ENCODE peak calls at places on chromosome 16, in nine cellular contexts. A is esophagus muscularis mucosa, R is GM23338, G is K562, O is suprapubic skin, I is Panc1, T is vagina, N is HCT116, B is spleen. E is an unnamed sample. For H3K36me3 and H3K4me1, the result is how much of the 10 kb centered on the place peaks cover.

GRCh38 chr16:81626181-81626674 is 152.9 kb upstream of the PLCG2 start:
- DNase-seq in A (no peak), N (no peak), R (no peak), O (no peak), G (no peak), B (no peak), I (no peak), T (no peak), E (no peak)

GRCh38 chr16:21336231-21336630 is 58.1 kb upstream of the CRYM start:
- DNase-seq in A (no peak), R (no peak), O (no peak), G (no peak), B (no peak), N (no peak), T (no peak), I (no peak), E (no peak)

GRCh38 chr16:282491-282890 is 473 bp upstream of the PDIA2 start:
- DNase-seq in N (no peak), T (no peak), A (no peak), G (no peak), O (no peak), R (no peak), I (no peak), B (no peak), E (no peak)

GRCh38 chr16:21302454-21302853 is 24.4 kb upstream of the CRYM start:
- DNase-seq in N (no peak), O (no peak), B (no peak), T (no peak), I (peak), G (no peak), R (peak), A (no peak), E (no peak)

GRCh38 chr16:27724491-27724878 is 174.5 kb downstream of the KATNIP start:
- DNase-seq in R (no peak), G (no peak), A (no peak), O (no peak), I (no peak), T (no peak), N (no peak), B (no peak), E (no peak)

GRCh38 chr16:59698341-59698979 is 964.3 kb upstream of the GOT2 start:
- DNase-seq in G (no peak), T (no peak), I (no peak), N (no peak), O (no peak), A (no peak), R (no peak), B (no peak), E (no peak)

GRCh38 chr16:83002351-83003334 is 375.9 kb downstream of the CDH13 start:
- DNase-seq in B (no peak), A (no peak), R (no peak), I (no peak), N (no peak), O (no peak), G (no peak), T (no peak), E (no peak)

GRCh38 chr16:30397056-30397455 is 1.8 kb downstream of the ZNF48 start:
- DNase-seq in G (no peak), A (no peak), O (no peak), T (no peak), I (no peak), N (no peak), R (no peak), B (no peak), E (no peak)

GRCh38 chr16:31093132-31093703 is 1.4 kb downstream of the VKORC1 start:
- DNase-seq in N (no peak), R (peak), T (no peak), B (peak), I (no peak), A (no peak), O (no peak), G (peak), E (no peak)

GRCh38 chr16:27678955-27679354 is 129.0 kb downstream of the KATNIP start:
- DNase-seq in G (no peak), R (no peak), O (no peak), A (no peak), B (no peak), I (no peak), T (no peak), N (no peak), E (no peak)

GRCh38 chr16:86430814-86431213 is 79.5 kb upstream of the FOXF1 start:
- DNase-seq in T (no peak), B (no peak), N (no peak), G (no peak), A (no peak), R (no peak), O (no peak), I (no peak), E (no peak)

GRCh38 chr16:7835032-7835431 is 502.4 kb downstream of the RBFOX1 start:
- DNase-seq in T (no peak), I (no peak), A (no peak), G (no peak), O (no peak), B (no peak), N (no peak), R (no peak), E (no peak)

GRCh38 chr16:31202402-31203385 is at the start of gene PYCARD:
- DNase-seq in I (no peak), R (peak), T (no peak), N (no peak), B (peak), A (no peak), O (peak), G (peak), E (peak)

GRCh38 chr16:77063617-77064016 is 127.4 kb upstream of the MON1B start:
- DNase-seq in O (no peak), B (no peak), N (no peak), R (no peak), I (no peak), A (no peak), G (no peak), T (no peak), E (no peak)

GRCh38 chr16:51822471-51822870 is 671.4 kb upstream of the SALL1 start:
- DNase-seq in T (no peak), I (no peak), O (no peak), A (no peak), G (no peak), B (no peak), N (no peak), R (no peak), E (no peak)

GRCh38 chr16:65229191-65229662 is 107.4 kb upstream of the CDH11 start:
- DNase-seq in G (no peak), B (no peak), R (peak), T (no peak), N (no peak), A (no peak), I (no peak), O (no peak), E (no peak)

GRCh38 chr16:5175263-5175662 is 77.7 kb upstream of the EEF2KMT start:
- DNase-seq in I (no peak), O (no peak), T (no peak), N (no peak), G (no peak), A (no peak), B (no peak), R (no peak), E (no peak)

GRCh38 chr16:10740000-10740844 is 3.4 kb upstream of the NUBP1 start:
- DNase-seq in G (no peak), A (no peak), B (no peak), I (no peak), N (no peak), O (no peak), T (no peak), R (no peak), E (no peak)

GRCh38 chr16:54361813-54362212 is 75.2 kb upstream of the IRX3 start:
- DNase-seq in B (no peak), R (peak), O (no peak), I (no peak), G (no peak), N (no peak), A (no peak), T (no peak), E (no peak)

GRCh38 chr16:84603115-84603816 is 14.6 kb downstream of the COTL1 start:
- DNase-seq in N (peak), T (peak), G (no peak), B (peak), R (no peak), O (peak), I (peak), A (no peak), E (peak)

GRCh38 chr16:5176505-5176904 is 78.9 kb upstream of the EEF2KMT start:
- DNase-seq in O (no peak), B (no peak), A (no peak), N (no peak), T (no peak), R (peak), I (no peak), G (no peak), E (no peak)

GRCh38 chr16:72024862-72025382 is 16.4 kb downstream of the DHODH start:
- DNase-seq in I (no peak), T (no peak), O (no peak), G (no peak), N (no peak), R (no peak), B (no peak), A (no peak), E (no peak)

GRCh38 chr16:4333308-4333638 is 17.4 kb downstream of the GLIS2 start:
- DNase-seq in A (no peak), B (no peak), N (no peak), I (no peak), O (no peak), G (no peak), T (no peak), R (no peak), E (peak)

GRCh38 chr16:24075302-24075701 is 180.8 kb upstream of the CACNG3 start:
- DNase-seq in I (no peak), N (no peak), G (no peak), B (no peak), R (no peak), O (no peak), A (no peak), T (no peak), E (no peak)

GRCh38 chr16:24073321-24073720 is 182.8 kb upstream of the CACNG3 start:
- DNase-seq in I (no peak), A (no peak), B (no peak), R (no peak), N (no peak), O (no peak), T (no peak), G (no peak), E (no peak)

GRCh38 chr16:24071990-24072389 is 184.1 kb upstream of the CACNG3 start:
- DNase-seq in R (no peak), A (no peak), T (no peak), N (no peak), O (no peak), B (no peak), G (no peak), I (no peak), E (no peak)

GRCh38 chr16:24075929-24076716 is 180.0 kb upstream of the CACNG3 start:
- DNase-seq in G (peak), I (no peak), A (no peak), T (no peak), N (peak), O (no peak), B (no peak), R (peak), E (no peak)

GRCh38 chr16:24074574-24074973 is 181.6 kb upstream of the CACNG3 start:
- DNase-seq in I (no peak), O (no peak), T (no peak), B (no peak), N (no peak), R (no peak), A (no peak), G (no peak), E (no peak)
- H3K36me3 ChIP-seq in I (under half), O (under half), T (under half), B (under half), N (under half), R (under half), A (under half), G (under half), E (under half)

GRCh38 chr16:46884513-46885293 is 541 bp downstream of the GPT2 start:
- DNase-seq in G (no peak), N (no peak), A (no peak), B (peak), O (no peak), R (no peak), I (no peak), T (no peak), E (no peak)

GRCh38 chr16:46882940-46883307 is 1.2 kb upstream of the GPT2 start:
- DNase-seq in G (no peak), O (no peak), I (no peak), A (no peak), T (no peak), B (no peak), N (no peak), R (no peak), E (no peak)

GRCh38 chr16:46883353-46883689 is 841 bp upstream of the GPT2 start:
- DNase-seq in I (no peak), B (no peak), G (no peak), A (no peak), T (no peak), N (no peak), R (no peak), O (no peak), E (no peak)

GRCh38 chr16:46882304-46882939 is 1.7 kb upstream of the GPT2 start:
- DNase-seq in I (no peak), B (no peak), O (no peak), N (no peak), G (peak), T (no peak), R (peak), A (no peak), E (no peak)

GRCh38 chr16:46883690-46884512 is at the start of gene GPT2:
- DNase-seq in T (no peak), G (peak), N (peak), O (peak), I (peak), A (peak), B (peak), R (peak), E (peak)
- H3K4me1 ChIP-seq in T (under half), G (under half), N (under half), O (under half), I (under half), A (under half), B (under half), R (under half), E (under half)

GRCh38 chr16:56945847-56946527 is 14.0 kb downstream of the HERPUD1 start:
- DNase-seq in T (no peak), B (no peak), I (no peak), O (no peak), G (no peak), N (no peak), A (no peak), R (no peak), E (peak)
- TF ChIP-seq POLR2AphosphoS5 in T (no peak), B (peak), I (no peak), O (no peak), G (peak), N (no peak), A (no peak), R (no peak), E (no peak)

GRCh38 chr16:88923450-88923849 is 53.6 kb downstream of the CBFA2T3 start:
- DNase-seq in B (no peak), R (no peak), T (no peak), I (no peak), G (no peak), N (no peak), O (no peak), A (no peak), E (no peak)

GRCh38 chr16:88925540-88925887 is 51.5 kb downstream of the CBFA2T3 start:
- DNase-seq in O (no peak), R (no peak), B (no peak), G (no peak), T (no peak), I (no peak), N (no peak), A (no peak), E (no peak)

GRCh38 chr16:88924834-88925539 is 52.0 kb downstream of the CBFA2T3 start:
- DNase-seq in N (peak), A (no peak), G (peak), O (no peak), R (peak), T (no peak), B (peak), I (no peak), E (no peak)

GRCh38 chr16:88922826-88923410 is 54.1 kb downstream of the CBFA2T3 start:
- DNase-seq in A (no peak), G (no peak), I (no peak), T (no peak), O (no peak), B (no peak), N (no peak), R (no peak), E (no peak)

DNA sequence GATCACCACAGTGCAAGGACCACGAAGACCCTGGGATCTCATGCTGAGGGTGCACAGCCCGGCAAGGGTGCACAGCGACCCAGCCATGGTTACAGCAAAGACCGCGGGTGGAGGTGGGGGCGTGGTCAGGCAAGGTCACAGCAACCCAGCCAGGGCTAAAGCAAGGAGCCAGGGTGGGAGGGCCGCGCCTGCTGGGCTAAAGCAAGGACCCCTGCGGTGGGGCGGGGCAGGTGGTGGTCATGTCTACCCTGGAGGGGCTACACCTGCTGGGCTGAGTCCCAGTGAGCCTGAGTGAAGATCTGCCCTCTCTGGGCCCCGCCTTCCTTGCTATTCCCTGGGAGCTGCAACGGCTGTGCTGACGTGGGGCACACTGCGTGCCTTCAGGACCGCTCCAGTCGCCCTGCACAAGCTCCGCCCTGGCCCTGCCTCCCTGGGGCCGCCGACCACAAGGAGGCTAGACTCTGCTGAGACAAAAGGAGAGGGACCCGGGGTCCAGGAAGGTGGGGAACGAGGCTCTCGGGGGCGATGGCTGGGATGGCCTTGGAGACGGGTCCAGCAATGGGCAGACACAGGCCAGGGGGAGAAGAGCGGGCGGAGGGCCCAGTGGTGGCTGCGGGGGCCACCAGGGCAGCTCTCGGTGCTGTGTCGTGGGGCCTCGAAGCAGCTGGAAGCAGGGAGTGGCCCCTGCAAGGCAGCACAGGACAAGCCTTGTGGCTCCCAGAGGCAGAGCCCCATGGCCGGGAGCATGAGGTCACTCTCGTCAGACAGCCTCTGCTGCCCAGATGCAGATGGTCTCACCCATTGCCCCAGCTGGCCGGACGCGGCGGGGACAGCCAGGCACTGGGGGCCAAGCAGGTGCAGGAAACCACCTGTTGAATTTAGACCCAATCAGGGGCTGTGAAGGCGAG is 52.8 kb downstream of the CBFA2T3 start:
- DNase-seq in O (no peak), T (no peak), I (no peak), G (no peak), N (no peak), A (no peak), B (no peak), R (peak), E (no peak)
- H3K36me3 ChIP-seq in O (under half), T (under half), I (under half), G (half or more), N (under half), A (under half), B (under half), R (under half), E (under half)

GRCh38 chr16:35425270-35425669 is 1965.9 kb downstream of the TP53TG3F start:
- DNase-seq in I (no peak), B (no peak), R (no peak), T (no peak), A (no peak), O (no peak), N (no peak), G (no peak), E (no peak)
- H3K4me1 ChIP-seq in I (under half), B (under half), R (under half), T (under half), A (under half), O (under half), N (under half), G (under half), E (under half)

GRCh38 chr16:49854227-49855203 is 1.4 kb downstream of the ZNF423 start:
- DNase-seq in B (peak), R (peak), I (no peak), T (no peak), O (no peak), N (no peak), A (no peak), G (no peak), E (peak)
- TF ChIP-seq POLR2AphosphoS5 in B (peak), R (no peak), I (no peak), T (peak), O (no peak), N (no peak), A (peak), G (no peak), E (no peak)